ENCODE peak calls at places on chromosomes 2 and 18, in nine cellular contexts. R is posterior vena cava, I is M059J, B is skeletal muscle cell, T is chondrocyte, X is GM23248, D is heart left ventricle, E is adipocyte, W is midbrain. J is an unnamed sample.

GRCh38 chr18:62091487-62092120 is 95.3 kb downstream of the PIGN start:
- DNase-seq in X (no peak), E (no peak), I (no peak), D (no peak), B (no peak), T (no peak), R (no peak), W (no peak), J (no peak)

GRCh38 chr18:519019-519879 is 18.7 kb upstream of the COLEC12 start:
- DNase-seq in X (peak), W (peak), T (no peak), B (peak), I (peak), E (peak), R (no peak), D (peak), J (no peak)

GRCh38 chr2:15313657-15314056 is 247.5 kb downstream of the NBAS start:
- DNase-seq in R (no peak), D (no peak), I (peak), X (peak), E (no peak), T (no peak), B (peak), W (no peak), J (no peak)

GRCh38 chr2:202035089-202035940 is 1.7 kb downstream of the FZD7 start:
- DNase-seq in I (peak), W (peak), T (no peak), E (peak), R (peak), B (no peak), D (peak), X (peak), J (peak)

GRCh38 chr2:195660265-195660890 is 3.4 kb downstream of the SLC39A10 start:
- DNase-seq in R (no peak), I (peak), X (peak), W (peak), D (peak), E (peak), B (peak), T (no peak), J (no peak)

GRCh38 chr2:175441361-175441760 is 259.9 kb upstream of the ATP5MC3 start:
- DNase-seq in I (no peak), W (no peak), E (no peak), T (no peak), R (no peak), D (no peak), B (no peak), X (no peak), J (no peak)

GRCh38 chr2:232871835-232872736 is 2.0 kb downstream of the SNORC start:
- DNase-seq in X (no peak), E (no peak), T (no peak), R (no peak), I (no peak), W (peak), B (no peak), D (no peak), J (no peak)

GRCh38 chr2:172101008-172101706 is 1.5 kb downstream of the DLX2 start:
- DNase-seq in I (no peak), D (no peak), X (peak), W (no peak), B (no peak), R (no peak), E (peak), T (no peak), J (no peak)

GRCh38 chr2:47189635-47190034 is 34.5 kb upstream of the STPG4 start:
- DNase-seq in E (peak), D (no peak), X (peak), B (no peak), I (peak), R (no peak), T (no peak), W (no peak), J (no peak)

GRCh38 chr18:62420513-62421209 is 95.6 kb downstream of the TNFRSF11A start:
- DNase-seq in X (peak), B (peak), T (no peak), E (peak), I (peak), R (no peak), W (no peak), D (peak), J (no peak)

GRCh38 chr18:3458952-3459853 is 9.2 kb downstream of the TGIF1 start:
- DNase-seq in T (no peak), R (no peak), X (peak), W (peak), E (peak), I (peak), B (no peak), D (no peak), J (no peak)

GRCh38 chr2:3476386-3477033 is 42.8 kb downstream of the ADI1 start:
- DNase-seq in T (peak), B (peak), D (no peak), R (no peak), X (no peak), I (no peak), E (peak), W (peak), J (peak)

GRCh38 chr2:234135750-234136221 is 85.3 kb downstream of the SPP2 start:
- DNase-seq in E (peak), B (no peak), R (peak), W (peak), X (peak), D (peak), I (peak), T (no peak), J (peak)

GRCh38 chr2:234989183-234989701 is 37.4 kb downstream of the SH3BP4 start:
- DNase-seq in I (peak), R (peak), W (peak), E (no peak), B (no peak), T (no peak), D (peak), X (no peak), J (no peak)

GRCh38 chr2:119338282-119338681 is 28.4 kb downstream of the C2orf76 start:
- DNase-seq in B (no peak), I (no peak), R (no peak), W (no peak), T (no peak), X (no peak), E (no peak), D (no peak), J (no peak)

GRCh38 chr2:197249771-197250397 is 60.7 kb downstream of the ANKRD44 start:
- DNase-seq in W (no peak), D (no peak), E (no peak), X (no peak), T (no peak), I (no peak), R (no peak), B (no peak), J (no peak)

GRCh38 chr2:196131384-196131861 is 40.0 kb downstream of the STK17B start:
- DNase-seq in T (no peak), E (peak), R (no peak), D (peak), B (no peak), X (peak), W (no peak), I (peak), J (no peak)

GRCh38 chr18:59056706-59057492 is 82.8 kb upstream of the SEC11C start:
- DNase-seq in B (peak), X (peak), I (peak), D (peak), R (peak), E (peak), W (peak), T (no peak), J (peak)

GRCh38 chr2:529852-530251 is 147.4 kb downstream of the TMEM18 start:
- DNase-seq in W (no peak), E (no peak), B (no peak), R (no peak), X (no peak), I (no peak), T (no peak), D (no peak), J (no peak)